ENCODE peak calls at places on chromosomes 5 and 9, in seven cellular contexts. Y is PC-3, M is GM23248, O is GM23338, E is hepatocyte, G is neural progenitor cell, B is HCT116. T is an unnamed sample. For H4K20me1, the result is how much of the 10 kb centered on the place peaks cover.

GRCh38 chr9:86185872-86186271 is 73.6 kb downstream of the C9orf153 start:
- DNase-seq in E (no peak), G (no peak), M (peak), O (no peak), Y (no peak), B (no peak), T (no peak)

GRCh38 chr9:8738953-8739352 is 939.4 kb upstream of the DMAC1 start:
- DNase-seq in O (peak), B (no peak), M (no peak), G (peak), Y (no peak), E (no peak), T (no peak)

GRCh38 chr5:95930141-95930540 is 31.5 kb downstream of the ELL2 start:
- DNase-seq in Y (no peak), G (no peak), M (no peak), O (no peak), B (no peak), E (no peak), T (no peak)

GRCh38 chr5:143472576-143472975 is 69.1 kb upstream of the NR3C1 start:
- DNase-seq in M (no peak), G (no peak), Y (no peak), O (no peak), B (no peak), E (no peak), T (no peak)

GRCh38 chr5:6713274-6714181 is at the start of gene TENT4A:
- DNase-seq in Y (peak), M (peak), G (no peak), B (no peak), E (peak), O (no peak), T (no peak)

GRCh38 chr9:97528529-97529230 is 27.2 kb downstream of the TMOD1 start:
- DNase-seq in B (no peak), O (peak), G (no peak), E (no peak), M (no peak), Y (peak), T (no peak)

GRCh38 chr5:22780756-22781155 is 72.4 kb downstream of the CDH12 start:
- DNase-seq in E (no peak), Y (peak), O (no peak), M (no peak), B (no peak), G (no peak), T (no peak)

GRCh38 chr5:52838306-52839015 is 50.7 kb downstream of the ITGA1 start:
- DNase-seq in G (no peak), Y (no peak), O (no peak), E (no peak), B (no peak), M (peak), T (no peak)

GRCh38 chr9:128913995-128914772 is 6.6 kb upstream of the PHYHD1 start:
- DNase-seq in M (no peak), G (no peak), E (no peak), Y (no peak), B (no peak), O (no peak), T (no peak)

GRCh38 chr5:146731909-146732659 is 146.5 kb downstream of the PPP2R2B start:
- DNase-seq in B (peak), O (peak), E (peak), Y (peak), G (no peak), M (peak), T (no peak)

GRCh38 chr5:633521-633955 is 21.4 kb downstream of the CEP72 start:
- DNase-seq in O (peak), B (no peak), M (peak), Y (peak), E (no peak), G (peak), T (no peak)

GRCh38 chr5:159096555-159097460 is 2.9 kb downstream of the EBF1 start:
- DNase-seq in E (no peak), M (no peak), O (peak), G (peak), Y (no peak), B (no peak), T (no peak)
- TF ChIP-seq EZH2 in E (peak), M (no peak), O (peak), G (peak), Y (no peak), B (no peak), T (no peak)

DNA sequence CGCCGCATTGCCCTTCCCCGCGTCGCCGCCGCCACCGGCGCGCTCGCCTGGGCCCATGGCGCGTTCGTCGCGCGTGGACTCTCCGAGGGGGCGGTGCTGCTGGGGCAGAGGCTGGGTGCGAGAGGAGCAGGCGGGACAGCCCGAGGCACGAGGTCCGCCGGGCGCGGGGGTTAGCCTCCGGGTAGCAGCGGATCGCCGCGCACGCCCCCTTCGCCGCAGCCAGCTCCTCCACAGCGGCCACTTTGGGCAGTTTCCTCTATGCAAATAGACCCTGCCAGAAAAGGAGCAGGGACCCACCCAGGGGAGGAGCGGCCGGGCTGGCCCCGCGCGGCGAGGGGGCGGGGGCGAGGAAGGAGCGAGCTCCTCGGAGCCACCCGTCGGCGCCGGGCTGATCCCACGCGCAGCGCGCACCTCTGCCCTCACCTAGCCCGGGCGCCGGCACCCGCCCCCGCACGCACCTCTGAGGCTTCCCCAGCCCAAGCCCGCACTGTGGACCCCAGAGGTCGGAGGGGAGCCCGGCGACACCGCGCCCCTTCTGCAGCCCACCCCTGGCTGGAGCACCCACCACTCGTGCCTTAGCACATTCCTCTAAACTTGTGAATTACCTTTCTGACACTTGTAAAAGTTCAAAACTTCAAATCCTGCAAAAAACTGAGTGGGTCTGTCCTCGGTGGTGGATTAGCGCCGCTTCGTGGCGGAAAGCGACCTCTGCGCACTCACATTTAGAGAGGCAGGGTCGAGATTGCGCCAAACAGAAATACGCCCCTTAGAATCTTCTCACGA is at the start of gene COL23A1:
- DNase-seq in G (peak), M (peak), B (no peak), E (peak), O (peak), Y (peak), T (no peak)
- TF ChIP-seq EZH2phosphoT487 in G (no peak), M (no peak), B (no peak), E (no peak), O (no peak), Y (no peak), T (no peak)

GRCh38 chr5:135387629-135387960 is 11.4 kb downstream of the MACROH2A1 start:
- DNase-seq in Y (no peak), M (no peak), B (no peak), G (no peak), O (no peak), E (no peak), T (no peak)
- H4K20me1 ChIP-seq in Y (under half), M (under half), B (under half), G (half or more), O (under half), E (half or more), T (half or more)

DNA sequence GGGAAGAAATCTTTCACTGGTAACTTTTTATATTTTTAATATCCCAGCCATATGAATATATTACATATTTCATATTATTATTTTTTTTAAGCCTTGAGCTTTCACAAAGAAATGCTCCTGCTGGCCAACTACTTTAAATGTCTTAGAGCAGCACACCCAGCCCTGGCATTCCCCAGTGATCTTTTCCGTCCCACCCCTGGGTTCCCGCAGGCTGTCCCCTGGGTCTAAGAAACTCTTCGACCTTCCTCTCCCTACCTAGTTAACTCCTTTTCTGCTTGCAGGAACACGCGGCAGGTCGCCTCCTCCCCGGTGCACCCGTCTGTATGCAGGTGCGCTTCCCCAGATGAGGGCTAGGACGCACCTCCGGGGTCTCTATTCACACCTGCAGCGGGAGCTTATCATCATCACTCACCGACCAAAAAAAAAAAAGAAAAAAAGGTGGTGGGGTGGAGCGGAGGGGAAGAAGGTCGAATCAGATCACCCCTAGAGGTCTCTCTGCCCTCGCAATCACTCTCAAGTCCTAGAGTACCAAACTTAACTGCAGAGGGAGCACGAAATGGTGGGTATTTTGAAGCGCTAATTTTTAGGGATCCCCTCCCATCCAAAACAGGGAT is 696 bp downstream of the ZFP62 start:
- DNase-seq in M (peak), E (peak), O (peak), G (peak), Y (peak), B (peak), T (peak)
- TF ChIP-seq EZH2 in M (no peak), E (no peak), O (no peak), G (no peak), Y (no peak), B (no peak), T (no peak)

DNA sequence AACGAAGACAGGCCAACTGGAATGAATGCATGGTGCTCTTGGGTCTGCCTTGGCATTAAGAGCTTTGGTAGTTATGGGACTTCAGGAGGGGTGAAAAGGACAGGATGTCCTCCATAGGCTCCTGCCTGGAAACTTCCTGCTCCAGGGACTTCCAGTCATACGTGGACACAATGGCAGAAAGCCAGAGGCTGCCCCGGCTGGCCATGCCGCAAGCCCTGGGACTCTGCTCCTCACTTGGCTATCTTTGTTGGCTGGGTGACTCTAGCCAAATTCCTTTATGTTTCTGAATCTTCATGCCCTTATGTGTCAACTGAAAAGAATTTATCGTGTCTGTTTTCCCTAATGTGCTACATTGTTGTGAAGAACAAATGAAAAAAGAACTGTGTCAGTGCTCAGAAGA is 136.9 kb downstream of the SIL1 start:
- DNase-seq in M (peak), E (peak), B (no peak), O (no peak), G (no peak), Y (peak), T (no peak)
- TF ChIP-seq EZH2phosphoT487 in M (no peak), E (no peak), B (no peak), O (no peak), G (no peak), Y (no peak), T (no peak)

GRCh38 chr9:112757940-112758339 is 7.4 kb downstream of the SNX30 start:
- DNase-seq in M (no peak), B (no peak), E (no peak), G (no peak), Y (no peak), O (no peak), T (no peak)
- H4K20me1 ChIP-seq in M (under half), B (under half), E (under half), G (under half), Y (under half), O (under half), T (under half)

GRCh38 chr9:137139468-137140150 is 655 bp downstream of the GRIN1 start:
- DNase-seq in G (no peak), M (no peak), O (peak), B (no peak), Y (no peak), E (no peak), T (no peak)

GRCh38 chr9:137136926-137137607 is 1.9 kb upstream of the GRIN1 start:
- DNase-seq in Y (no peak), G (no peak), M (no peak), E (no peak), O (no peak), B (no peak), T (no peak)

GRCh38 chr9:137136261-137136925 is 2.6 kb upstream of the GRIN1 start:
- DNase-seq in O (peak), Y (no peak), E (no peak), M (no peak), G (no peak), B (no peak), T (peak)

GRCh38 chr9:137138701-137139467 is at the start of gene GRIN1:
- DNase-seq in O (peak), Y (no peak), E (peak), G (peak), M (peak), B (no peak), T (no peak)

GRCh38 chr9:137138058-137138697 is 776 bp upstream of the GRIN1 start:
- DNase-seq in G (peak), Y (no peak), M (no peak), E (no peak), B (no peak), O (peak), T (no peak)
- TF ChIP-seq EZH2 in G (no peak), Y (no peak), M (no peak), E (no peak), B (no peak), O (no peak), T (no peak)

DNA sequence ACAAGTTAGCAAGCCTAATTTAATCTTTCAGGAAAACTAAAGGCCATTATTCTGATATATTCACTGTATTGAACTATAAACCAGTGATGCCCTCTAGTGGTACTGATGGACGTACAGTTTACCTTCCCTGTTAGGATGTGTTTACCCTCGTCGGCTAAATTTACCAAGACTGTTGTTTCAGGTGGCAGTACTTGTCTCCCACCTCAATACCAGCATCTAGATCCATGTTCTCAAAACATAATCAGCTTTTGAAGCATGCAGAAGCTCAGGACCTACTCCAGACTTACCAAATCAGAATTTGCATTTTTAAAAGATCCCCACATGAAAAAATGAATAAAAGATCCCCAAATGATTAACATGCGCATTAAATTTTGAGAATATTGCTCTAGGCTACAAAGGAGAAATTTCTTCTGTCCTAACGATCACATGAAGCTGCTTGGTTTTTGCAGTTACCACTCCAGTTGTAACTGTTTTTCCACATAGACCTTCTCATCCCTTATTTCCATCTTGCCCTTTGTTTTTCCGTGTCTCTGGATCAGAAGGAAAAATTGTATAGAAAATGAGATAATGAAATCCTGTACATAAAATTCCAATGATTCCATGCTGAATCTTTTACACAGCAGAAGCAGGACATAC is 3.2 kb upstream of the BAAT start:
- DNase-seq in G (peak), O (peak), E (peak), Y (peak), B (peak), M (peak), T (peak)
- TF ChIP-seq EZH2phosphoT487 in G (no peak), O (no peak), E (no peak), Y (no peak), B (no peak), M (no peak), T (no peak)

GRCh38 chr5:62308439-62308838 is 2.4 kb downstream of the KIF2A start:
- DNase-seq in G (no peak), Y (no peak), B (no peak), O (no peak), M (no peak), E (no peak), T (no peak)

GRCh38 chr5:62309107-62309506 is 3.1 kb downstream of the KIF2A start:
- DNase-seq in M (no peak), E (no peak), B (no peak), Y (no peak), O (no peak), G (no peak), T (no peak)

GRCh38 chr5:62312674-62313073 is 6.7 kb downstream of the KIF2A start:
- DNase-seq in E (no peak), O (no peak), M (peak), G (no peak), B (no peak), Y (no peak), T (no peak)

GRCh38 chr5:62312036-62312435 is 6.0 kb downstream of the KIF2A start:
- DNase-seq in O (no peak), M (peak), B (no peak), G (no peak), Y (no peak), E (no peak), T (no peak)

GRCh38 chr5:62310426-62311105 is 4.6 kb downstream of the KIF2A start:
- DNase-seq in O (no peak), G (no peak), M (peak), E (no peak), B (no peak), Y (no peak), T (no peak)
- H4K20me1 ChIP-seq in O (half or more), G (half or more), M (under half), E (half or more), B (under half), Y (under half), T (under half)